ENCODE peak calls at places on chromosomes 3 and 15, in seven cellular contexts. T, M, P, R, C, Y and B are unnamed samples.

GRCh38 chr3:107988464-107989156 is 102.2 kb downstream of the CD47 start:
- DNase-seq in R (peak), P (peak), Y (peak), C (no peak), T (peak), M (peak), B (no peak)

GRCh38 chr3:188468672-188469071 is 314.7 kb downstream of the LPP start:
- DNase-seq in C (no peak), T (no peak), P (peak), R (no peak), M (peak), Y (no peak), B (no peak)

GRCh38 chr3:156628836-156629618 is 45.4 kb upstream of the TIPARP start:
- DNase-seq in M (no peak), Y (no peak), C (no peak), R (no peak), T (no peak), P (no peak), B (no peak)

GRCh38 chr15:22963546-22964125 is 16.5 kb downstream of the CYFIP1 start:
- DNase-seq in R (no peak), T (no peak), P (no peak), Y (no peak), M (peak), C (no peak), B (no peak)

GRCh38 chr3:129120254-129121004 is 1.2 kb downstream of the RAB43 start:
- DNase-seq in P (peak), T (peak), M (peak), R (peak), Y (peak), C (peak), B (peak)

GRCh38 chr3:54932606-54933005 is 4.7 kb upstream of the LRTM1 start:
- DNase-seq in R (no peak), P (no peak), Y (no peak), C (no peak), T (no peak), M (no peak), B (no peak)

GRCh38 chr15:80844011-80844732 is 65.0 kb downstream of the CEMIP start:
- DNase-seq in C (no peak), Y (peak), T (peak), P (peak), R (no peak), M (peak), B (peak)

GRCh38 chr3:115549111-115549510 is 74.2 kb upstream of the GAP43 start:
- DNase-seq in R (no peak), P (no peak), C (no peak), M (peak), Y (no peak), T (peak), B (no peak)

GRCh38 chr3:190017575-190018288 is 103.0 kb downstream of the P3H2 start:
- DNase-seq in T (peak), R (peak), C (peak), M (peak), Y (peak), P (peak), B (peak)

GRCh38 chr15:73530649-73531048 is 87.7 kb downstream of the REC114 start:
- DNase-seq in Y (no peak), P (peak), C (no peak), R (no peak), M (peak), T (no peak), B (no peak)

GRCh38 chr15:63069616-63069952 is 27.0 kb downstream of the TPM1 start:
- DNase-seq in R (no peak), T (no peak), P (no peak), M (no peak), C (no peak), Y (no peak), B (no peak)

GRCh38 chr3:111824351-111824750 is 34.7 kb upstream of the PHLDB2 start:
- DNase-seq in M (no peak), Y (no peak), C (no peak), T (no peak), P (no peak), R (no peak), B (no peak)

GRCh38 chr15:75693501-75694240 is 19.0 kb downstream of the CSPG4 start:
- DNase-seq in P (peak), C (no peak), T (peak), Y (no peak), M (peak), R (no peak), B (no peak)

GRCh38 chr15:44726568-44727461 is 9.5 kb upstream of the TRIM69 start:
- DNase-seq in P (peak), R (peak), T (peak), M (peak), C (no peak), Y (peak), B (peak)

GRCh38 chr15:92627014-92627413 is 28.6 kb downstream of the FAM174B start:
- DNase-seq in P (no peak), C (no peak), R (no peak), Y (no peak), T (no peak), M (no peak), B (no peak)

GRCh38 chr3:105745046-105745445 is 123.8 kb downstream of the CBLB start:
- DNase-seq in M (no peak), T (no peak), C (no peak), R (no peak), P (no peak), Y (no peak), B (no peak)

GRCh38 chr3:51929420-51930003 is 12.2 kb downstream of the RRP9 start:
- DNase-seq in P (peak), T (peak), M (peak), Y (no peak), C (peak), R (no peak), B (no peak)

GRCh38 chr3:187833799-187834578 is 88.7 kb upstream of the BCL6 start:
- DNase-seq in T (no peak), P (no peak), M (no peak), R (no peak), C (no peak), Y (no peak), B (no peak)

GRCh38 chr3:178439504-178439903 is 96.7 kb upstream of the KCNMB2 start:
- DNase-seq in Y (peak), P (peak), T (peak), M (peak), R (no peak), C (peak), B (no peak)